ENCODE peak calls at places on chromosome 17, in nine cellular contexts. J is HS-5; Y is GM12864; W is activated CD8-positive, alpha-beta T cell treated with anti-CD3 and anti-CD28 coated beads, Interleukin-2, amount 10 ng/mL, durations not matched to agents 7 days and 5 days; B is A549; N is HEK293T; R is upper lobe of right lung; D is stimulated activated CD8-positive, alpha-beta memory T cell treated with anti-CD3 and anti-CD28 coated beads, Interleukin-7, amount 100 ng/mL, for 1 hour; M is NCI-H1930. E is an unnamed sample.

GRCh38 chr17:64938925-64939474 is 19.7 kb upstream of the LRRC37A3 start:
- DNase-seq in J (no peak), Y (no peak), W (peak; percentile 59), B (peak; percentile 66), N (peak; percentile 68), R (peak; percentile 84), D (peak; percentile 34), M (no peak), E (peak; percentile 69)

GRCh38 chr17:31144427-31144826 is 49.6 kb downstream of the NF1 start:
- DNase-seq in J (no peak), Y (no peak), W (no peak), B (no peak), N (no peak), R (no peak), D (no peak), M (no peak), E (no peak)

GRCh38 chr17:69607162-69607834 is 192.8 kb downstream of the MAP2K6 start:
- DNase-seq in J (peak; percentile 38), Y (peak; percentile 36), W (peak; percentile 65), B (peak; percentile 85), N (peak; percentile 73), R (peak; percentile 78), D (no peak), M (peak; percentile 43), E (peak; percentile 84)

GRCh38 chr17:80461527-80462166 is 14.8 kb downstream of the NPTX1 start:
- DNase-seq in J (no peak), Y (no peak), W (no peak), B (no peak), N (no peak), R (no peak), D (no peak), M (no peak), E (no peak)

GRCh38 chr17:7392696-7393612 is 1.4 kb downstream of the PLSCR3 start:
- DNase-seq in J (no peak), Y (no peak), W (no peak), B (no peak), N (no peak), R (no peak), D (no peak), M (no peak), E (no peak)

GRCh38 chr17:28405632-28406477 is at the start of gene SLC46A1:
- DNase-seq in J (no peak), Y (no peak), W (peak; percentile 60), B (peak; percentile 61), N (peak; percentile 70), R (peak; percentile 88), D (no peak), M (peak; percentile 33), E (peak; percentile 79)

GRCh38 chr17:65100316-65101140 is 36.6 kb upstream of the RGS9 start:
- DNase-seq in J (peak; percentile 48), Y (peak; percentile 74), W (peak; percentile 84), B (peak; percentile 83), N (peak; percentile 88), R (peak; percentile 93), D (peak; percentile 68), M (peak; percentile 70), E (peak; percentile 92)

GRCh38 chr17:3988297-3989120 is 24.3 kb upstream of the ATP2A3 start:
- DNase-seq in J (no peak), Y (no peak), W (no peak), B (no peak), N (no peak), R (peak; percentile 6), D (no peak), M (no peak), E (no peak)

GRCh38 chr17:75313941-75314550 is 24.8 kb upstream of the SLC25A19 start:
- DNase-seq in J (no peak), Y (no peak), W (no peak), B (no peak), N (no peak), R (peak; percentile 72), D (no peak), M (no peak), E (no peak)

GRCh38 chr17:48593126-48593829 is at the start of gene HOXB5:
- DNase-seq in J (no peak), Y (no peak), W (peak; percentile 40), B (no peak), N (no peak), R (no peak), D (no peak), M (peak; percentile 25), E (no peak)

GRCh38 chr17:65598711-65599110 is 37.3 kb upstream of the AXIN2 start:
- DNase-seq in J (no peak), Y (no peak), W (no peak), B (no peak), N (no peak), R (no peak), D (no peak), M (no peak), E (no peak)

GRCh38 chr17:79544142-79544914 is 66.5 kb downstream of the RBFOX3 start:
- DNase-seq in J (no peak), Y (no peak), W (no peak), B (no peak), N (no peak), R (no peak), D (no peak), M (no peak), E (no peak)

GRCh38 chr17:77285594-77286390 is 145.0 kb downstream of the SEC14L1 start:
- DNase-seq in J (peak; percentile 57), Y (no peak), W (no peak), B (peak; percentile 89), N (no peak), R (peak; percentile 94), D (no peak), M (no peak), E (peak; percentile 77)

GRCh38 chr17:4604111-4604644 is 19.8 kb downstream of the SMTNL2 start:
- DNase-seq in J (no peak), Y (no peak), W (no peak), B (no peak), N (peak; percentile 73), R (no peak), D (no peak), M (no peak), E (no peak)

GRCh38 chr17:51121620-51122472 is 1.2 kb upstream of the SPAG9 start:
- DNase-seq in J (peak; percentile 79), Y (peak; percentile 89), W (peak; percentile 65), B (peak; percentile 99), N (peak; percentile 69), R (peak; percentile 94), D (peak; percentile 64), M (peak; percentile 50), E (peak; percentile 89)

GRCh38 chr17:77999413-78000173 is 41.1 kb downstream of the TNRC6C start:
- DNase-seq in J (no peak), Y (no peak), W (no peak), B (no peak), N (no peak), R (no peak), D (no peak), M (no peak), E (no peak)

GRCh38 chr17:59859444-59860025 is 33.2 kb downstream of the TUBD1 start:
- DNase-seq in J (no peak), Y (no peak), W (no peak), B (peak; percentile 83), N (no peak), R (no peak), D (no peak), M (no peak), E (no peak)

GRCh38 chr17:45234641-45235040 is 13.0 kb downstream of the FMNL1 start:
- DNase-seq in J (no peak), Y (no peak), W (peak; percentile 62), B (peak; percentile 66), N (peak; percentile 49), R (no peak), D (no peak), M (peak; percentile 22), E (no peak)

GRCh38 chr17:50244771-50245170 is 29.5 kb upstream of the TMEM92 start:
- DNase-seq in J (no peak), Y (no peak), W (no peak), B (no peak), N (no peak), R (no peak), D (no peak), M (no peak), E (no peak)

GRCh38 chr17:40168262-40168832 is 8.9 kb upstream of the RAPGEFL1 start:
- DNase-seq in J (no peak), Y (peak; percentile 19), W (peak; percentile 48), B (peak; percentile 77), N (peak; percentile 46), R (peak; percentile 50), D (no peak), M (peak; percentile 16), E (no peak)

GRCh38 chr17:8144401-8145295 is 7.6 kb downstream of the PER1 start:
- DNase-seq in J (no peak), Y (no peak), W (no peak), B (no peak), N (no peak), R (peak; percentile 63), D (no peak), M (no peak), E (no peak)

E was measured in sciatic nerve.